ENCODE peak calls at places on chromosomes 11 and 22, in four cellular contexts. T is iris pigment epithelial cell, H is HT1080, F is NCI-H748 treated with DMSO at 0.1 percent for 48 hours. O is an unnamed sample.

GRCh38 chr11:83717551-83717950 is 431.4 kb upstream of the CCDC90B start:
- DNase-seq in T (peak), H (no peak), F (no peak), O (no peak)

GRCh38 chr11:113728814-113729213 is 22.7 kb upstream of the TMPRSS5 start:
- DNase-seq in H (peak), T (peak), F (no peak), O (no peak)

GRCh38 chr11:6402561-6402981 is 12.3 kb downstream of the SMPD1 start:
- DNase-seq in T (peak), F (no peak), H (peak), O (peak)

GRCh38 chr22:38016182-38017078 is 32.1 kb upstream of the SOX10 start:
- DNase-seq in T (peak), H (no peak), F (no peak), O (no peak)

GRCh38 chr11:114569781-114570180 is 10.1 kb upstream of the NXPE1 start:
- DNase-seq in F (no peak), H (no peak), T (no peak), O (no peak)

GRCh38 chr11:612201-612960 is 3.4 kb downstream of the IRF7 start:
- DNase-seq in F (no peak), H (no peak), T (peak), O (no peak)

GRCh38 chr11:17537261-17537660 is 7.0 kb downstream of the USH1C start:
- DNase-seq in F (no peak), H (no peak), T (no peak), O (no peak)

GRCh38 chr11:84408946-84409411 is 1122.8 kb upstream of the CCDC90B start:
- DNase-seq in F (no peak), H (peak), T (peak), O (no peak)

GRCh38 chr22:31743871-31744270 is 6.1 kb downstream of the PRR14L start:
- DNase-seq in H (no peak), T (no peak), F (no peak), O (no peak)

GRCh38 chr22:22446527-22446926 is 62.0 kb downstream of the ZNF280B start:
- DNase-seq in F (no peak), T (peak), H (peak), O (no peak)

GRCh38 chr11:69232821-69233760 is 60.9 kb upstream of the MYEOV start:
- DNase-seq in T (no peak), H (no peak), F (no peak), O (no peak)

GRCh38 chr11:8776209-8776608 is 93.6 kb downstream of the RPL27A start:
- DNase-seq in F (no peak), T (no peak), H (no peak), O (no peak)

GRCh38 chr22:46140989-46141928 is 9.1 kb upstream of the PPARA start:
- DNase-seq in T (no peak), F (no peak), H (no peak), O (no peak)

GRCh38 chr11:44445500-44446340 is 119.7 kb upstream of the CD82 start:
- DNase-seq in H (no peak), T (no peak), F (no peak), O (no peak)

GRCh38 chr22:24506802-24507438 is 11.8 kb downstream of the UPB1 start:
- DNase-seq in T (peak), F (peak), H (no peak), O (no peak)

GRCh38 chr11:78127408-78127807 is 12.0 kb downstream of the ALG8 start:
- DNase-seq in H (no peak), T (no peak), F (no peak), O (no peak)

GRCh38 chr11:66745356-66746235 is 16.6 kb upstream of the SPTBN2 start:
- DNase-seq in H (no peak), T (no peak), F (peak), O (no peak)

GRCh38 chr11:128733440-128734115 is 39.7 kb downstream of the FLI1 start:
- DNase-seq in T (peak), F (no peak), H (no peak), O (no peak)

GRCh38 chr22:29206372-29207230 is 905 bp downstream of the EMID1 start:
- DNase-seq in H (no peak), T (no peak), F (no peak), O (no peak)

GRCh38 chr11:90134420-90135003 is at the start of gene NAALAD2:
- DNase-seq in F (no peak), T (peak), H (peak), O (no peak)

GRCh38 chr11:32852142-32852541 is 22.4 kb downstream of the PRRG4 start:
- DNase-seq in F (no peak), H (peak), T (peak), O (no peak)

GRCh38 chr22:19719055-19719482 is 4.3 kb upstream of the GP1BB start:
- DNase-seq in H (no peak), F (no peak), T (no peak), O (no peak)

GRCh38 chr11:89381094-89381493 is 110.1 kb downstream of the NOX4 start:
- DNase-seq in T (peak), H (peak), F (no peak), O (no peak)

GRCh38 chr11:75760243-75760642 is 8.3 kb upstream of the DGAT2 start:
- DNase-seq in T (no peak), H (no peak), F (no peak), O (no peak)

GRCh38 chr11:6567371-6567745 is 36.1 kb downstream of the RRP8 start:
- DNase-seq in T (no peak), H (no peak), F (no peak), O (no peak)

GRCh38 chr11:114111369-114112042 is 52.0 kb downstream of the ZBTB16 start:
- DNase-seq in H (no peak), F (no peak), T (peak), O (no peak)

GRCh38 chr11:77073328-77074001 is 6.7 kb downstream of the CAPN5 start:
- DNase-seq in F (no peak), H (peak), T (peak), O (no peak)

GRCh38 chr11:121086866-121087265 is 14.2 kb upstream of the TECTA start:
- DNase-seq in H (no peak), F (no peak), T (peak), O (no peak)

GRCh38 chr22:45491841-45492240 is 10.8 kb upstream of the FBLN1 start:
- DNase-seq in T (no peak), H (no peak), F (no peak), O (no peak)

GRCh38 chr11:112537846-112538330 is 277.2 kb upstream of the PLET1 start:
- DNase-seq in H (no peak), F (no peak), T (peak), O (no peak)

GRCh38 chr11:78857688-78858087 is 283.0 kb upstream of the NARS2 start:
- DNase-seq in T (no peak), F (no peak), H (no peak), O (no peak)

GRCh38 chr11:17613428-17613962 is 66.4 kb downstream of the OTOG start:
- DNase-seq in H (no peak), F (no peak), T (no peak), O (no peak)

GRCh38 chr11:67268036-67268683 is 1.9 kb downstream of the GRK2 start:
- DNase-seq in H (no peak), F (no peak), T (no peak), O (peak)

GRCh38 chr11:123202155-123202714 is 7.2 kb upstream of the CLMP start:
- DNase-seq in T (peak), F (no peak), H (no peak), O (no peak)

GRCh38 chr22:31852691-31853370 is 91.5 kb upstream of the YWHAH start:
- DNase-seq in T (no peak), H (no peak), F (no peak), O (no peak)

GRCh38 chr11:110587129-110587528 is 125.1 kb downstream of the ARHGAP20 start:
- DNase-seq in H (no peak), F (no peak), T (no peak), O (no peak)

GRCh38 chr11:66727282-66727882 is 1.6 kb downstream of the SPTBN2 start:
- DNase-seq in H (peak), T (peak), F (no peak), O (no peak)

GRCh38 chr11:65537620-65538231 is 12.8 kb downstream of the SCYL1 start:
- DNase-seq in H (no peak), T (no peak), F (no peak), O (no peak)

O was measured in naive thymus-derived CD8-positive, alpha-beta T cell.